ENCODE peak calls at places on chromosomes 16 and 17, in four cellular contexts. N is SK-N-SH, T is HCT116, D is HepG2. X is an unnamed sample.

GRCh38 chr16:3618782-3619166 is 7.4 kb upstream of the SLX4 start:
- DNase-seq in N (no peak), T (peak), D (no peak), X (no peak)

GRCh38 chr16:83953796-83954576 is 946 bp downstream of the OSGIN1 start:
- DNase-seq in N (no peak), T (peak), D (peak), X (peak)

GRCh38 chr16:82146957-82147356 is 23.1 kb downstream of the MPHOSPH6 start:
- DNase-seq in N (no peak), T (no peak), D (peak), X (no peak)

GRCh38 chr16:58021661-58022551 is 3.6 kb upstream of the MMP15 start:
- DNase-seq in N (peak), T (no peak), D (no peak), X (peak)

GRCh38 chr16:52318259-52319008 is 228.5 kb downstream of the TOX3 start:
- DNase-seq in N (no peak), T (no peak), D (no peak), X (no peak)

GRCh38 chr16:85570735-85571562 is 42.2 kb upstream of the GSE1 start:
- DNase-seq in N (no peak), T (no peak), D (no peak), X (peak)

GRCh38 chr17:69523252-69523861 is 108.9 kb downstream of the MAP2K6 start:
- DNase-seq in N (peak), T (peak), D (peak), X (peak)

GRCh38 chr17:1108560-1108809 is 71.3 kb downstream of the ABR start:
- DNase-seq in N (no peak), T (no peak), D (no peak), X (no peak)

GRCh38 chr17:33169580-33170285 is 123.4 kb downstream of the ASIC2 start:
- DNase-seq in N (no peak), T (no peak), D (no peak), X (no peak)

GRCh38 chr17:81959362-81960129 is 1.4 kb downstream of the NOTUM start:
- DNase-seq in N (peak), T (no peak), D (peak), X (peak)

GRCh38 chr17:81960130-81960958 is 643 bp downstream of the NOTUM start:
- DNase-seq in N (no peak), T (no peak), D (no peak), X (peak)

GRCh38 chr17:81962499-81963441 is 1.8 kb upstream of the NOTUM start:
- DNase-seq in N (no peak), T (no peak), D (peak), X (no peak)

GRCh38 chr17:81961554-81962498 is 839 bp upstream of the NOTUM start:
- DNase-seq in N (no peak), T (no peak), D (no peak), X (no peak)

GRCh38 chr17:81961087-81961514 is at the start of gene NOTUM:
- DNase-seq in N (peak), T (no peak), D (peak), X (no peak)
- TF ChIP-seq JUND in N (no peak), T (no peak), D (no peak), X (no peak)

GRCh38 chr17:4802228-4802627 is at the start of gene C17orf114:
- DNase-seq in N (no peak), T (no peak), D (no peak), X (no peak)
- TF ChIP-seq JUND in N (no peak), T (no peak), D (no peak), X (no peak)

DNA sequence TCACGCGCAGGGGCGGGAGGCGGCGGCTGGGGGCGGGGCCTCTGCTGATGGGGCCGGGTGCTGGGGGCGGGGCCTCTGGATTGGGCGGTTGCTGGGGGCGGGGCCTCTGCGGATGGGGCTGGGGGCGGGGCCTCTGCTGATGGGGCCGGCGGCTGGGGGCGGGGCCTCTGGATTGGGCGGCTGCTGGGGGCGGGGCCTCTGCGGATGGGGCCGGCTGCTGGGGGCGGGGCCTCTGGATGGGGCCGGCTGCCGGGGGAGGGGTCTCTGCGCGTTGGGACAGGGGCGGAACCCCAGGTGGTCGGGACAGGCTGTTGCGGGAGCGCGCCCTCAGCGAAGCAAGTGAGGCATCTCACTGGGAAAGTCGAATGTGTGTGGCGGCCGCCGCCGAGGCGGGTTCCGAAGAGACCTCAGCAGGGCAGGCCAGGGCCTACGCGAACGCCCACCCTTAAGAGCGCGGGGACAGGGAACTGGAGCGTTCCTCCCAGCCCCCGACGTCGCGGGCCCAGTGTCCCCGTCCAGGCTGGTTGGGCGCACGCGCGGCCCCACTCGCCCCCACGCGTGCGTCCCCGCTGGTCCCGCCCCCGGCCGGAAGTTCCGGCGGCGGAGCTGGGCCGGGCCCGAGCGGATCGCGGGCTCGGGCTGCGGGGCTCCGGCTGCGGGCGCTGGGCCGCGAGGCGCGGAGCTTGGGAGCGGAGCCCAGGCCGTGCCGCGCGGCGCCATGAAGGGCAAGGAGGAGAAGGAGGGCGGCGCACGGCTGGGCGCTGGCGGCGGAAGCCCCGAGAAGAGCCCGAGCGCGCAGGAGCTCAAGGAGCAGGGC is at the start of gene STUB1:
- DNase-seq in N (peak), T (peak), D (peak), X (peak)
- TF ChIP-seq JUND in N (no peak), T (no peak), D (no peak), X (no peak)

GRCh38 chr17:7977039-7977438 is 25.4 kb upstream of the GUCY2D start:
- DNase-seq in N (no peak), T (no peak), D (no peak), X (no peak)

GRCh38 chr17:7982666-7983065 is 19.7 kb upstream of the GUCY2D start:
- DNase-seq in N (no peak), T (no peak), D (no peak), X (no peak)

GRCh38 chr17:7984904-7985303 is 17.5 kb upstream of the GUCY2D start:
- DNase-seq in N (no peak), T (no peak), D (no peak), X (no peak)

GRCh38 chr17:7977805-7978204 is 24.6 kb upstream of the GUCY2D start:
- DNase-seq in N (no peak), T (no peak), D (no peak), X (no peak)

DNA sequence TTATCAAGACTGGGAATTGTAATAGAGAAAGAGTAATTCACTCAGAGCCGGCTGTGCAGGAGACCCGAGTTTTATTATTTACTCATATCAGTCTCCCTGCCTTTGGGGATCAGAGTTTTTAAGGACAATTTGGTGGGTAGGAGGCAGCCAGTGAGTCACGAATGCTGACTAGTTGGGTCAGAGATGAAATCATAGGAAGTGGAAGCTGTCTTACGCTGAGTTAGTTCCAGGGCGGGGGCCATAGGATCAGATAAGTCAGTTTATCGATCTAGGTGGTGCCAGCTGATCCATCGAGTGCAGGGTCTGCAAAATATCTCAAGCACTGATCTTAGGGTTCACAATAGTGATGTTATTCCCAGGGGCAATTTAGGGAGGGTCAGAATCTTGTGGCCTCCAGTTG is 20.2 kb upstream of the GUCY2D start:
- DNase-seq in N (no peak), T (no peak), D (no peak), X (no peak)
- TF ChIP-seq JUND in N (peak), T (no peak), D (no peak), X (no peak)